ENCODE peak calls at places on chromosomes 13 and 19, in five cellular contexts. One of them, this sample, is unnamed.

GRCh38 chr13:110912651-110913051 is 2.2 kb downstream of the ANKRD10 start:
- DNase-seq in effector memory CD4-positive, alpha-beta T cell: no peak
- DNase-seq in effector memory CD8-positive, alpha-beta T cell: no peak
- DNase-seq in pancreas: no peak
- DNase-seq in fibroblast of pulmonary artery: peak
- DNase-seq in this sample: no peak

GRCh38 chr19:41564515-41565383 is 11.2 kb upstream of the CEACAM21 start:
- DNase-seq in effector memory CD4-positive, alpha-beta T cell: no peak
- DNase-seq in effector memory CD8-positive, alpha-beta T cell: no peak
- DNase-seq in pancreas: no peak
- DNase-seq in fibroblast of pulmonary artery: peak
- DNase-seq in this sample: no peak

GRCh38 chr13:110156186-110157065 is 150.5 kb downstream of the COL4A1 start:
- DNase-seq in effector memory CD4-positive, alpha-beta T cell: no peak
- DNase-seq in effector memory CD8-positive, alpha-beta T cell: no peak
- DNase-seq in pancreas: no peak
- DNase-seq in fibroblast of pulmonary artery: no peak
- DNase-seq in this sample: no peak

GRCh38 chr19:46720516-46721239 is 3.8 kb upstream of the PRKD2 start:
- DNase-seq in effector memory CD4-positive, alpha-beta T cell: no peak
- DNase-seq in effector memory CD8-positive, alpha-beta T cell: no peak
- DNase-seq in pancreas: no peak
- DNase-seq in fibroblast of pulmonary artery: no peak
- DNase-seq in this sample: no peak

GRCh38 chr19:13846533-13847032 is 30.4 kb upstream of the NANOS3 start:
- DNase-seq in effector memory CD4-positive, alpha-beta T cell: peak
- DNase-seq in effector memory CD8-positive, alpha-beta T cell: peak
- DNase-seq in pancreas: peak
- DNase-seq in fibroblast of pulmonary artery: peak
- DNase-seq in this sample: peak

GRCh38 chr13:73945871-73946270 is 188.3 kb downstream of the KLF12 start:
- DNase-seq in effector memory CD4-positive, alpha-beta T cell: no peak
- DNase-seq in effector memory CD8-positive, alpha-beta T cell: no peak
- DNase-seq in pancreas: no peak
- DNase-seq in fibroblast of pulmonary artery: no peak
- DNase-seq in this sample: no peak

GRCh38 chr19:40646564-40647254 is 43.7 kb downstream of the NUMBL start:
- DNase-seq in effector memory CD4-positive, alpha-beta T cell: no peak
- DNase-seq in effector memory CD8-positive, alpha-beta T cell: no peak
- DNase-seq in pancreas: no peak
- DNase-seq in fibroblast of pulmonary artery: no peak
- DNase-seq in this sample: no peak

GRCh38 chr13:40619479-40619814 is 47.0 kb downstream of the FOXO1 start:
- DNase-seq in effector memory CD4-positive, alpha-beta T cell: no peak
- DNase-seq in effector memory CD8-positive, alpha-beta T cell: no peak
- DNase-seq in pancreas: no peak
- DNase-seq in fibroblast of pulmonary artery: no peak
- DNase-seq in this sample: no peak

GRCh38 chr19:16457195-16457953 is 14.4 kb downstream of the EPS15L1 start:
- DNase-seq in effector memory CD4-positive, alpha-beta T cell: no peak
- DNase-seq in effector memory CD8-positive, alpha-beta T cell: no peak
- DNase-seq in pancreas: no peak
- DNase-seq in fibroblast of pulmonary artery: peak
- DNase-seq in this sample: no peak

GRCh38 chr13:105804561-105805190 is 730.8 kb downstream of the EFNB2 start:
- DNase-seq in effector memory CD4-positive, alpha-beta T cell: no peak
- DNase-seq in effector memory CD8-positive, alpha-beta T cell: no peak
- DNase-seq in pancreas: no peak
- DNase-seq in fibroblast of pulmonary artery: peak
- DNase-seq in this sample: no peak

GRCh38 chr13:24195626-24196025 is 35.1 kb downstream of the SPATA13 start:
- DNase-seq in effector memory CD4-positive, alpha-beta T cell: no peak
- DNase-seq in effector memory CD8-positive, alpha-beta T cell: no peak
- DNase-seq in pancreas: no peak
- DNase-seq in fibroblast of pulmonary artery: no peak
- DNase-seq in this sample: no peak

GRCh38 chr19:48833977-48834376 is 2.3 kb downstream of the HSD17B14 start:
- DNase-seq in effector memory CD4-positive, alpha-beta T cell: no peak
- DNase-seq in effector memory CD8-positive, alpha-beta T cell: no peak
- DNase-seq in pancreas: no peak
- DNase-seq in fibroblast of pulmonary artery: no peak
- DNase-seq in this sample: no peak

GRCh38 chr13:27372896-27373295 is 51.5 kb upstream of the GTF3A start:
- DNase-seq in effector memory CD4-positive, alpha-beta T cell: no peak
- DNase-seq in effector memory CD8-positive, alpha-beta T cell: no peak
- DNase-seq in pancreas: peak
- DNase-seq in fibroblast of pulmonary artery: peak
- DNase-seq in this sample: no peak

GRCh38 chr19:17753976-17754375 is 2.7 kb downstream of the FCHO1 start:
- DNase-seq in effector memory CD4-positive, alpha-beta T cell: no peak
- DNase-seq in effector memory CD8-positive, alpha-beta T cell: no peak
- DNase-seq in pancreas: no peak
- DNase-seq in fibroblast of pulmonary artery: no peak
- DNase-seq in this sample: no peak

GRCh38 chr13:44399045-44399444 is 25.4 kb downstream of the SERP2 start:
- DNase-seq in effector memory CD4-positive, alpha-beta T cell: no peak
- DNase-seq in effector memory CD8-positive, alpha-beta T cell: no peak
- DNase-seq in pancreas: no peak
- DNase-seq in fibroblast of pulmonary artery: no peak
- DNase-seq in this sample: no peak

GRCh38 chr19:13987101-13987890 is 18.8 kb downstream of the RFX1 start:
- DNase-seq in effector memory CD4-positive, alpha-beta T cell: no peak
- DNase-seq in effector memory CD8-positive, alpha-beta T cell: no peak
- DNase-seq in pancreas: no peak
- DNase-seq in fibroblast of pulmonary artery: no peak
- DNase-seq in this sample: no peak

GRCh38 chr13:29362849-29363604 is 232.5 kb downstream of the SLC7A1 start:
- DNase-seq in effector memory CD4-positive, alpha-beta T cell: peak
- DNase-seq in effector memory CD8-positive, alpha-beta T cell: peak
- DNase-seq in pancreas: no peak
- DNase-seq in fibroblast of pulmonary artery: peak
- DNase-seq in this sample: peak

GRCh38 chr13:80529734-80530133 is 188.8 kb upstream of the SPRY2 start:
- DNase-seq in effector memory CD4-positive, alpha-beta T cell: no peak
- DNase-seq in effector memory CD8-positive, alpha-beta T cell: no peak
- DNase-seq in pancreas: no peak
- DNase-seq in fibroblast of pulmonary artery: no peak
- DNase-seq in this sample: no peak

GRCh38 chr19:46610851-46611770 is 10.0 kb downstream of the CALM3 start:
- DNase-seq in effector memory CD4-positive, alpha-beta T cell: no peak
- DNase-seq in effector memory CD8-positive, alpha-beta T cell: no peak
- DNase-seq in pancreas: peak
- DNase-seq in fibroblast of pulmonary artery: no peak
- DNase-seq in this sample: no peak

GRCh38 chr19:47240996-47241918 is 10.3 kb upstream of the BBC3 start:
- DNase-seq in effector memory CD4-positive, alpha-beta T cell: peak
- DNase-seq in effector memory CD8-positive, alpha-beta T cell: peak
- DNase-seq in pancreas: peak
- DNase-seq in fibroblast of pulmonary artery: peak
- DNase-seq in this sample: peak

GRCh38 chr19:49739933-49740332 is 23.2 kb downstream of the TSKS start:
- DNase-seq in effector memory CD4-positive, alpha-beta T cell: no peak
- DNase-seq in effector memory CD8-positive, alpha-beta T cell: no peak
- DNase-seq in pancreas: no peak
- DNase-seq in fibroblast of pulmonary artery: no peak
- DNase-seq in this sample: no peak

GRCh38 chr19:29485293-29485692 is 40.5 kb upstream of the VSTM2B start:
- DNase-seq in effector memory CD4-positive, alpha-beta T cell: no peak
- DNase-seq in effector memory CD8-positive, alpha-beta T cell: no peak
- DNase-seq in pancreas: peak
- DNase-seq in fibroblast of pulmonary artery: no peak
- DNase-seq in this sample: no peak

This sample was measured in H54.